ENCODE peak calls at places on chromosome 13, in seven cellular contexts. One of them, this sample, is unnamed.

GRCh38 chr13:27978301-27978968 is 9.3 kb upstream of the CDX2 start:
- DNase-seq in activated CD8-positive, alpha-beta memory T cell treated with anti-CD3 and anti-CD28 coated beads for 1 hour: no peak
- DNase-seq in iPS-NIHi11: no peak
- DNase-seq in vagina: no peak
- DNase-seq in RPMI8226: no peak
- DNase-seq in stimulated activated CD4-positive, alpha-beta T cell treated with anti-CD3 and anti-CD28 coated beads, Interleukin-1b, Interleukin-23, amount 100 ng/mL, for 1 hour: no peak
- DNase-seq in fibroblast of gingiva: no peak
- DNase-seq in this sample: no peak

GRCh38 chr13:77740931-77741586 is 43.6 kb downstream of the SLAIN1 start:
- DNase-seq in RPMI8226: no peak
- DNase-seq in activated CD8-positive, alpha-beta memory T cell treated with anti-CD3 and anti-CD28 coated beads for 1 hour: no peak
- DNase-seq in iPS-NIHi11: no peak
- DNase-seq in stimulated activated CD4-positive, alpha-beta T cell treated with anti-CD3 and anti-CD28 coated beads, Interleukin-1b, Interleukin-23, amount 100 ng/mL, for 1 hour: no peak
- DNase-seq in fibroblast of gingiva: no peak
- DNase-seq in vagina: no peak
- DNase-seq in this sample: no peak

GRCh38 chr13:44181938-44182337 is 191.7 kb upstream of the SERP2 start:
- DNase-seq in iPS-NIHi11: no peak
- DNase-seq in activated CD8-positive, alpha-beta memory T cell treated with anti-CD3 and anti-CD28 coated beads for 1 hour: no peak
- DNase-seq in vagina: no peak
- DNase-seq in stimulated activated CD4-positive, alpha-beta T cell treated with anti-CD3 and anti-CD28 coated beads, Interleukin-1b, Interleukin-23, amount 100 ng/mL, for 1 hour: no peak
- DNase-seq in RPMI8226: no peak
- DNase-seq in fibroblast of gingiva: no peak
- DNase-seq in this sample: no peak

GRCh38 chr13:94327318-94327717 is 152.2 kb downstream of the DCT start:
- DNase-seq in fibroblast of gingiva: no peak
- DNase-seq in activated CD8-positive, alpha-beta memory T cell treated with anti-CD3 and anti-CD28 coated beads for 1 hour: no peak
- DNase-seq in vagina: no peak
- DNase-seq in iPS-NIHi11: no peak
- DNase-seq in stimulated activated CD4-positive, alpha-beta T cell treated with anti-CD3 and anti-CD28 coated beads, Interleukin-1b, Interleukin-23, amount 100 ng/mL, for 1 hour: no peak
- DNase-seq in RPMI8226: no peak
- DNase-seq in this sample: no peak

GRCh38 chr13:104854698-104855097 is 1680.8 kb downstream of the EFNB2 start:
- DNase-seq in stimulated activated CD4-positive, alpha-beta T cell treated with anti-CD3 and anti-CD28 coated beads, Interleukin-1b, Interleukin-23, amount 100 ng/mL, for 1 hour: no peak
- DNase-seq in RPMI8226: no peak
- DNase-seq in fibroblast of gingiva: no peak
- DNase-seq in vagina: no peak
- DNase-seq in iPS-NIHi11: no peak
- DNase-seq in activated CD8-positive, alpha-beta memory T cell treated with anti-CD3 and anti-CD28 coated beads for 1 hour: no peak
- DNase-seq in this sample: no peak

GRCh38 chr13:38358703-38359102 is 9.1 kb downstream of the UFM1 start:
- DNase-seq in stimulated activated CD4-positive, alpha-beta T cell treated with anti-CD3 and anti-CD28 coated beads, Interleukin-1b, Interleukin-23, amount 100 ng/mL, for 1 hour: no peak
- DNase-seq in activated CD8-positive, alpha-beta memory T cell treated with anti-CD3 and anti-CD28 coated beads for 1 hour: no peak
- DNase-seq in fibroblast of gingiva: no peak
- DNase-seq in RPMI8226: no peak
- DNase-seq in vagina: no peak
- DNase-seq in iPS-NIHi11: no peak
- DNase-seq in this sample: no peak

GRCh38 chr13:71712988-71713653 is 153.9 kb downstream of the DACH1 start:
- DNase-seq in iPS-NIHi11: peak; percentile 74
- DNase-seq in RPMI8226: no peak
- DNase-seq in activated CD8-positive, alpha-beta memory T cell treated with anti-CD3 and anti-CD28 coated beads for 1 hour: no peak
- DNase-seq in fibroblast of gingiva: no peak
- DNase-seq in stimulated activated CD4-positive, alpha-beta T cell treated with anti-CD3 and anti-CD28 coated beads, Interleukin-1b, Interleukin-23, amount 100 ng/mL, for 1 hour: no peak
- DNase-seq in vagina: no peak
- DNase-seq in this sample: peak; percentile 12

GRCh38 chr13:40922437-40923040 is 96.6 kb downstream of the ELF1 start:
- DNase-seq in RPMI8226: no peak
- DNase-seq in vagina: no peak
- DNase-seq in iPS-NIHi11: peak; percentile 6
- DNase-seq in stimulated activated CD4-positive, alpha-beta T cell treated with anti-CD3 and anti-CD28 coated beads, Interleukin-1b, Interleukin-23, amount 100 ng/mL, for 1 hour: no peak
- DNase-seq in fibroblast of gingiva: no peak
- DNase-seq in activated CD8-positive, alpha-beta memory T cell treated with anti-CD3 and anti-CD28 coated beads for 1 hour: no peak
- DNase-seq in this sample: peak; percentile 16

GRCh38 chr13:95643471-95643813 is 1.1 kb downstream of the DZIP1 start:
- DNase-seq in vagina: no peak
- DNase-seq in stimulated activated CD4-positive, alpha-beta T cell treated with anti-CD3 and anti-CD28 coated beads, Interleukin-1b, Interleukin-23, amount 100 ng/mL, for 1 hour: no peak
- DNase-seq in activated CD8-positive, alpha-beta memory T cell treated with anti-CD3 and anti-CD28 coated beads for 1 hour: no peak
- DNase-seq in RPMI8226: no peak
- DNase-seq in iPS-NIHi11: no peak
- DNase-seq in fibroblast of gingiva: peak; percentile 28
- DNase-seq in this sample: peak; percentile 62